ENCODE peak calls at places on chromosomes 6 and 20, in ten cellular contexts. P is EH; S is left colon; Q is AG09309; H is skeletal muscle cell; E is iris pigment epithelial cell; W is Kasumi-1; O is GM12865; D is activated CD4-positive, alpha-beta T cell treated with anti-CD3 and anti-CD28 coated beads, Interleukin-2, amount 50 U/mL, for 1 hour; K is HEK293T. F is an unnamed sample.

GRCh38 chr6:125262026-125263013 is 39.4 kb downstream of the HDDC2 start:
- DNase-seq in O (no peak), W (peak), K (no peak), D (no peak), P (peak), H (no peak), Q (peak), S (no peak), E (peak), F (peak)

GRCh38 chr6:43297644-43298564 is at the start of gene SLC22A7:
- DNase-seq in E (no peak), W (no peak), P (no peak), K (no peak), Q (no peak), D (no peak), H (no peak), O (no peak), S (no peak), F (no peak)

GRCh38 chr20:48904566-48905321 is 16.8 kb upstream of the ARFGEF2 start:
- DNase-seq in Q (no peak), E (peak), S (no peak), D (peak), O (peak), W (peak), K (peak), P (peak), H (peak), F (peak)

GRCh38 chr6:36679043-36679821 is 718 bp downstream of the CDKN1A start:
- DNase-seq in W (no peak), E (peak), H (no peak), D (no peak), O (peak), P (peak), S (peak), Q (no peak), K (no peak), F (no peak)

GRCh38 chr6:159313023-159313422 is 143.8 kb downstream of the FNDC1 start:
- DNase-seq in E (no peak), D (no peak), P (no peak), S (no peak), O (no peak), Q (no peak), H (no peak), W (no peak), K (no peak), F (no peak)

GRCh38 chr20:43727980-43728590 is 1.3 kb upstream of the GTSF1L start:
- DNase-seq in Q (no peak), H (no peak), S (no peak), P (peak), K (no peak), D (peak), O (peak), E (no peak), W (no peak), F (no peak)

GRCh38 chr6:32622545-32623401 is 14.4 kb upstream of the HLA-DQA1 start:
- DNase-seq in K (peak), O (peak), E (peak), D (peak), W (peak), Q (no peak), S (no peak), H (no peak), P (peak), F (no peak)

GRCh38 chr20:34301587-34302311 is 1.4 kb downstream of the AHCY start:
- DNase-seq in O (no peak), K (no peak), Q (no peak), D (no peak), E (no peak), H (no peak), S (no peak), W (no peak), P (no peak), F (no peak)

GRCh38 chr20:14710941-14711340 is 373.5 kb upstream of the FLRT3 start:
- DNase-seq in E (no peak), Q (no peak), P (no peak), W (no peak), O (no peak), D (no peak), K (no peak), H (no peak), S (no peak), F (no peak)

GRCh38 chr20:58864346-58864745 is 11.8 kb downstream of the GNAS start:
- DNase-seq in O (peak), W (no peak), E (no peak), P (no peak), H (no peak), K (no peak), Q (no peak), D (no peak), S (no peak), F (no peak)

GRCh38 chr6:73521351-73522254 is 771 bp upstream of the EEF1A1 start:
- DNase-seq in W (peak), K (peak), P (peak), D (no peak), O (peak), Q (peak), S (no peak), H (peak), E (peak), F (peak)

GRCh38 chr6:136969433-136969832 is 47.3 kb downstream of the SLC35D3 start:
- DNase-seq in D (no peak), E (no peak), Q (no peak), W (no peak), K (no peak), S (no peak), P (no peak), H (no peak), O (no peak), F (no peak)

GRCh38 chr6:65819152-65819551 is 112.1 kb upstream of the EYS start:
- DNase-seq in Q (no peak), H (peak), K (no peak), E (no peak), D (no peak), S (no peak), P (no peak), W (no peak), O (no peak), F (no peak)

GRCh38 chr6:82331031-82331773 is 32.4 kb upstream of the TPBG start:
- DNase-seq in P (peak), W (no peak), D (no peak), K (peak), H (peak), E (peak), Q (peak), O (peak), S (no peak), F (peak)

GRCh38 chr20:12372557-12372956 is 454.9 kb downstream of the BTBD3 start:
- DNase-seq in D (no peak), H (no peak), W (no peak), K (no peak), S (no peak), O (no peak), P (no peak), Q (no peak), E (no peak), F (no peak)

GRCh38 chr20:33915726-33916331 is 77.9 kb upstream of the RALY start:
- DNase-seq in H (no peak), D (peak), Q (no peak), S (peak), E (no peak), O (peak), W (peak), K (peak), P (peak), F (no peak)

GRCh38 chr6:157675859-157676640 is 147.0 kb upstream of the SNX9 start:
- DNase-seq in P (no peak), H (no peak), O (no peak), D (no peak), S (no peak), K (no peak), W (no peak), E (no peak), Q (no peak), F (no peak)

GRCh38 chr6:12150812-12151432 is 138.8 kb downstream of the HIVEP1 start:
- DNase-seq in K (peak), S (peak), D (peak), W (peak), P (no peak), E (no peak), O (peak), Q (no peak), H (no peak), F (no peak)

GRCh38 chr6:110534731-110535164 is 58.3 kb upstream of the SLC22A16 start:
- DNase-seq in Q (no peak), W (no peak), S (peak), H (peak), P (peak), E (peak), K (no peak), O (no peak), D (no peak), F (no peak)

GRCh38 chr20:34179636-34180360 is 61.4 kb upstream of the ASIP start:
- DNase-seq in S (no peak), O (no peak), E (no peak), Q (no peak), P (peak), D (no peak), H (no peak), K (no peak), W (no peak), F (no peak)

GRCh38 chr6:31829633-31830492 is 2.3 kb downstream of the HSPA1B start:
- DNase-seq in E (peak), W (peak), H (no peak), O (peak), D (no peak), Q (no peak), S (no peak), K (no peak), P (peak), F (no peak)

F was measured in BJ.